ENCODE peak calls at places on chromosomes 7 and 10, in eight cellular contexts. S is body of pancreas, D is psoas muscle, F is fibroblast of lung, Y is choroid plexus epithelial cell, V is adrenal gland, O is A549, A is kidney epithelial cell. G is an unnamed sample.

GRCh38 chr10:42177077-42177792 is 461.1 kb downstream of the ZNF33B start:
- DNase-seq in D (peak), V (no peak), S (no peak), Y (no peak), F (no peak), O (no peak), A (no peak), G (no peak)

GRCh38 chr7:98232276-98232585 is 19.8 kb downstream of the TECPR1 start:
- DNase-seq in D (no peak), V (no peak), A (no peak), Y (no peak), S (no peak), F (no peak), O (no peak), G (no peak)

GRCh38 chr10:1050145-1050544 is 1.2 kb upstream of the IDI1 start:
- DNase-seq in F (peak), O (peak), S (peak), V (no peak), D (no peak), Y (peak), A (no peak), G (no peak)

GRCh38 chr7:116706668-116707126 is 34.7 kb downstream of the MET start:
- DNase-seq in O (peak), F (peak), S (no peak), D (no peak), V (no peak), Y (peak), A (peak), G (no peak)

GRCh38 chr7:30148951-30149459 is 14.2 kb downstream of the MTURN start:
- DNase-seq in O (no peak), S (peak), V (no peak), D (no peak), Y (no peak), F (no peak), A (no peak), G (no peak)

GRCh38 chr7:110604885-110605284 is 486.0 kb upstream of the LRRN3 start:
- DNase-seq in F (no peak), D (no peak), V (no peak), Y (no peak), A (no peak), S (no peak), O (no peak), G (no peak)

GRCh38 chr10:106929291-106929925 is 235.1 kb downstream of the SORCS1 start:
- DNase-seq in O (no peak), Y (no peak), V (no peak), S (no peak), D (no peak), A (no peak), F (no peak), G (no peak)

GRCh38 chr10:114937962-114938817 is at the start of gene TRUB1:
- DNase-seq in O (peak), Y (peak), A (peak), V (peak), F (peak), D (peak), S (peak), G (peak)

GRCh38 chr10:34181545-34182300 is 633.4 kb downstream of the PARD3 start:
- DNase-seq in D (no peak), S (no peak), O (peak), Y (peak), V (no peak), F (peak), A (no peak), G (no peak)

GRCh38 chr10:127776816-127777215 is 39.8 kb downstream of the FOXI2 start:
- DNase-seq in D (no peak), F (no peak), S (no peak), O (no peak), Y (no peak), V (no peak), A (no peak), G (no peak)

GRCh38 chr10:99370993-99371392 is 41.8 kb downstream of the CNNM1 start:
- DNase-seq in V (no peak), A (no peak), D (no peak), Y (peak), S (peak), F (no peak), O (peak), G (no peak)

GRCh38 chr7:13130321-13130720 is 442.9 kb downstream of the ARL4A start:
- DNase-seq in V (no peak), D (no peak), S (no peak), F (no peak), Y (no peak), A (no peak), O (no peak), G (no peak)

GRCh38 chr7:106866298-106867281 is 1.5 kb downstream of the PIK3CG start:
- DNase-seq in D (no peak), S (no peak), Y (no peak), A (no peak), O (no peak), F (no peak), V (no peak), G (no peak)

GRCh38 chr7:11935905-11936304 is 103.9 kb upstream of the THSD7A start:
- DNase-seq in O (no peak), S (no peak), A (no peak), D (no peak), V (no peak), Y (peak), F (no peak), G (no peak)

DNA sequence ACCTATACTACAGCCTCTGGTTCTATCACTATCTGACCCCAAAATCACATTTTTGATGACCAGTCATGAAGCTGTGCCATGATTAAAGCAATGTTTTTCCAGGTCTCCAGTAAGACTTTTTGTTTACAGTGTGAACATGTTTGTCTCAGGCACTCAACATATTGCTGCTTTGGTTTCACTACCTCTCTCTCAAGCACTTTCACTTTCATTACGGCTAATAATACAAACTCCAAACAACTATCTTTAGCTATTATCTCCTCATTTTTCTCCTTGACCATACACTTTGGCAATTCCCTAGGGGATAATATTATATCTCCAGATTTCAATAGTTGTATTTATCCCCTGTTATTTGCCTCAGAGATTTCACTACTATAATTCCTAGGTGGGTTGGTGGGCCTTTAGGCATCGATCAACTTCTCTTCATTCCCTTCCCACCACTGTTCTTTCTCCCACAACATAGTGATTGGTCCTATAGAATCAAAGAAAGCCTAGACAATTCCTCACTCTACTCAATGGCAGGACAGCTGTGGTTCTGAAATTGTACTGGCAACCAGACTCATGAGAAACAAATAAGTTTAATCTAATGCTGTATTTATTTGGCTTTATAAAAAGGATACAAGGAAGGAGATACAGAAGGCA is 261.4 kb upstream of the ZWINT start:
- DNase-seq in D (no peak), Y (no peak), S (no peak), F (no peak), V (no peak), O (no peak), A (no peak), G (no peak)
- TF ChIP-seq CTCF in D (no peak), Y (no peak), S (no peak), F (no peak), V (no peak), O (no peak), A (no peak), G (no peak)

DNA sequence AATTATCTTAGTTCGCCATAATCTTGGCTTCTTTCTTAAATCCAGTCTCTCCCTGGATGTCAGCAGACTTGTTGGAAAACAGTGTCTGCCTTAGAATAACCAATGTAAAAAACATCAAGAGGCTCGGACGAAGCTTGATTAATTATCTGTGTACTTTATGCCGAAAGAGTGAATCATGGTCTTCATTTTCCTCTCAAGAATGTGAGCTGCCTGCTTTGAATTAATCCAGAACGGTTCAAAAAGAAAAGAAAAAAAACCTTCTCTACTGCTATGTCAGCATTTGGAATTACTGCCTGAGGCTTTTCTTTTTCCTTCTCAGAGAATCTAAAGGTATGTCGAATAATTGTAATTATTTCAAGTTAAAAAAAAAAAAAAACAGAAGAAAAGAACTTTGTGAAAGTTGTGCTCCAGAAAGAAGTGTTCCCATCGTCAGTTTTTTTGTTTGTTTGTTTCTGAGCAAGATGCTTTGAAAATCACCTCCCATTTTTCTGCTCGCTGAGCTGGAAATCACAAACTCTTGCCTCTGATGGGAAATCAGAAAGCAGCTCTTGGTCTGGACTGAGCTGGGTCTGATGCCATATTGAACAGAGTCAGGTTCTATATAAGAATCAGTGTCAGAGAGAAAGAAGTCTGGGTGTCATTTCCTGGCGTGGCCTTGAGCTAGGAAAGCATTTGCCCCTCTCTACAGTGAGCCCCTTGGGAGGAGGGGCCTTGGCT is 20.1 kb downstream of the PLPP4 start:
- DNase-seq in O (no peak), V (no peak), D (no peak), Y (peak), S (no peak), A (no peak), F (peak), G (peak)
- H3K4me3 ChIP-seq in O (no peak), V (no peak), D (no peak), Y (no peak), S (no peak), A (no peak), F (no peak), G (peak)

GRCh38 chr10:101797403-101798059 is 14.3 kb upstream of the NPM3 start:
- DNase-seq in Y (no peak), V (no peak), O (no peak), A (no peak), F (no peak), D (no peak), S (no peak), G (no peak)
- TF ChIP-seq CTCF in Y (no peak), V (no peak), O (no peak), A (no peak), F (no peak), D (no peak), S (no peak), G (no peak)

DNA sequence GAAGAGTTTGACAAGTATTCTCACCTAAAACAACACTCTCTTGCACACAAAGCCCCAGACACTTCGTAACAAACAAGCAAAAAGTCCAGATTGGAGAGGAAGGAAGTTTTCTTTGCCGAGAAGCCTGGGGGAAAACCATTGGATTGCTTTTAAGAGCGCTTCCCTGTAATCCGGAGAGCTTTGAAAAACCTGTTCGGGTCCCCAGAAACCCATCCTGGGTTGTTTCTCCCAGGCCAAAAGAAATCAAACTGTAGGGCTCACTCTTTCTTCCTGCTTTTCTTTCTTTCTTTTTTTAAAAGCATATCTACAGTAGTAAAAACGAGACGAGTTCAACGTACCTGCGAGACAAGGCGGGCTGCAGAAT is 655 bp downstream of the SP8 start:
- DNase-seq in S (no peak), Y (peak), D (no peak), F (no peak), V (no peak), A (no peak), O (no peak), G (no peak)
- H3K4me3 ChIP-seq in S (no peak), Y (no peak), D (peak), F (peak), V (no peak), A (no peak), O (peak), G (peak)

DNA sequence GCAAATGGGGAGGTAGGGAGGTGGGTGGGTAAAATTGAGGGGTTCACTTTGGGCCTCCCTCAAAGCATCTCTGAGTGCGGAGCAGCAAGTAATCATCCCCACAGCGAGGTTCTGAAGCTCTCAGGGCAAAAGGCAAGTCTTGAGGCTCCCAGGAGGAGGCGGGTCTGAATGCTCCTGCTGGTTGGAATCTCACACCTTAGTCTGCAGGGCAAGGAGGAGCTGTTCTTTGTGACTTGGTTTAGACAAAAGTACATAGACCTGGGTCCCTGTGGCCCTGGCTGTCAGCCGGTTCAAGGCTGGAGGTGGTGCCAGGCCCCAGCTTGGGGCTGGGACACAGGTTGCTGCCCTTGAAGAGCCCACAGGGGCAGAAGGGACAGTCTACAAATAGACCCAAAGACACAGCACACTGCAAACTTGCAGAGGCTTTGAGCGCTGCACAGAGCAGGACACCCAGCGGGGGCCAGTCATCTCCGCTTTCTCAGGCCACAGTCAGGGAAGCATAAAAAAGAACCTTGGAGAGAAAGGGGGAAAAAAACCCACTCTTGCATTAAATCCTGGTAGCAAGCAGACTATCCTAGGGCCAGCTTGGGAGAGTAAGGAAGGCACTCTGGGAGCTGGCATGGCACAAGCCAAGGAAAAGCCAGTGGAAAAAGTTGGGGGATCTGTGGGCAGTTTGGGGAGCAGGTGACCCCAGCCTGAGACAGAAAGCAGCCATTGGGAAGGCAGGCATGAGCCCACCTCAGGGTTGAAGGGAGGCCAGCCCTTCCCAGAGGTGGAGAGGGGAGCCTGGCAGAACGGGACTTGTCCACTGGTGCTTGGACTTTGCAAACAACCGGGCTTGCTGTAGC is 928 bp upstream of the C10orf71 start:
- DNase-seq in Y (no peak), F (no peak), V (no peak), D (peak), S (no peak), O (no peak), A (no peak), G (no peak)
- TF ChIP-seq CTCF in Y (no peak), F (no peak), V (no peak), D (no peak), S (no peak), O (no peak), A (no peak), G (no peak)

GRCh38 chr7:4725014-4725951 is 43.2 kb downstream of the FOXK1 start:
- DNase-seq in D (peak), V (peak), A (peak), O (peak), F (peak), S (peak), Y (peak), G (peak)

GRCh38 chr7:4726568-4726967 is 44.5 kb downstream of the FOXK1 start:
- DNase-seq in F (no peak), D (no peak), V (no peak), A (no peak), S (no peak), O (no peak), Y (no peak), G (no peak)

GRCh38 chr7:4722960-4723359 is 40.9 kb downstream of the FOXK1 start:
- DNase-seq in O (no peak), S (no peak), V (no peak), A (no peak), D (no peak), F (no peak), Y (no peak), G (no peak)

GRCh38 chr7:4726051-4726450 is 44.0 kb downstream of the FOXK1 start:
- DNase-seq in Y (peak), F (no peak), A (no peak), D (no peak), V (no peak), O (no peak), S (no peak), G (no peak)

GRCh38 chr7:4724648-4725013 is 42.5 kb downstream of the FOXK1 start:
- DNase-seq in O (peak), V (no peak), S (no peak), A (no peak), D (no peak), Y (peak), F (peak), G (no peak)
- H3K4me3 ChIP-seq in O (peak), V (no peak), S (no peak), A (peak), D (peak), Y (peak), F (peak), G (peak)

GRCh38 chr7:149716007-149716931 is 57.1 kb downstream of the ZNF467 start:
- DNase-seq in V (peak), S (no peak), D (no peak), Y (no peak), A (no peak), F (peak), O (peak), G (no peak)
- TF ChIP-seq CTCF in V (no peak), S (no peak), D (no peak), Y (no peak), A (no peak), F (no peak), O (no peak), G (peak)

GRCh38 chr7:148733496-148733895 is 34.8 kb downstream of the CUL1 start:
- DNase-seq in Y (no peak), D (no peak), S (no peak), V (no peak), O (no peak), F (no peak), A (no peak), G (no peak)

GRCh38 chr7:148735141-148735540 is 36.4 kb downstream of the CUL1 start:
- DNase-seq in O (no peak), F (no peak), A (no peak), V (no peak), S (no peak), D (no peak), Y (no peak), G (no peak)

GRCh38 chr7:148735967-148736366 is 37.3 kb downstream of the CUL1 start:
- DNase-seq in Y (no peak), V (no peak), D (no peak), S (no peak), A (no peak), O (no peak), F (no peak), G (no peak)

GRCh38 chr7:148729984-148730733 is 31.5 kb downstream of the CUL1 start:
- DNase-seq in O (no peak), D (no peak), S (no peak), Y (peak), A (no peak), F (peak), V (no peak), G (no peak)

GRCh38 chr7:148732862-148733261 is 34.2 kb downstream of the CUL1 start:
- DNase-seq in O (no peak), F (no peak), D (no peak), A (no peak), S (no peak), Y (no peak), V (no peak), G (no peak)
- H3K4me3 ChIP-seq in O (no peak), F (no peak), D (peak), A (no peak), S (no peak), Y (no peak), V (no peak), G (no peak)

GRCh38 chr7:28364082-28364481 is 48.2 kb upstream of the CREB5 start:
- DNase-seq in F (no peak), D (no peak), S (no peak), O (peak), V (no peak), Y (no peak), A (no peak), G (no peak)
- TF ChIP-seq CTCF in F (peak), D (peak), S (no peak), O (no peak), V (no peak), Y (peak), A (peak), G (no peak)